ENCODE peak calls at places on chromosomes 7 and 10, in five cellular contexts. O is PC-9, K is breast epithelium, S is stomach, B is HCT116. E is an unnamed sample. For H3K27me3 and H3K9me3, the result is how much of the 10 kb centered on the place peaks cover.

GRCh38 chr7:132275811-132276210 is 300.5 kb downstream of the PLXNA4 start:
- DNase-seq in O (no peak), B (no peak), K (no peak), S (no peak), E (no peak)

GRCh38 chr7:8117195-8117594 is 144.8 kb downstream of the ICA1 start:
- DNase-seq in O (no peak), S (no peak), K (no peak), B (no peak), E (no peak)

GRCh38 chr7:127501817-127502216 is 83.6 kb downstream of the GCC1 start:
- DNase-seq in O (no peak), B (no peak), K (no peak), S (no peak), E (no peak)

GRCh38 chr7:2802504-2803341 is 41.4 kb downstream of the GNA12 start:
- DNase-seq in O (peak), B (no peak), S (no peak), K (no peak), E (peak)

GRCh38 chr10:33196710-33197406 is 137.6 kb downstream of the NRP1 start:
- DNase-seq in K (no peak), S (peak), B (no peak), O (no peak), E (peak)

GRCh38 chr7:80879849-80880248 is 39.0 kb downstream of the SEMA3C start:
- DNase-seq in B (no peak), K (no peak), O (no peak), S (no peak), E (no peak)

GRCh38 chr7:19567011-19567410 is 141.8 kb downstream of the POLR1F start:
- DNase-seq in O (no peak), S (no peak), B (no peak), K (no peak), E (no peak)

GRCh38 chr7:151247611-151248176 is 800 bp downstream of the SMARCD3 start:
- DNase-seq in B (no peak), O (no peak), S (no peak), K (no peak), E (no peak)

GRCh38 chr7:50533849-50534248 is 31.4 kb downstream of the DDC start:
- DNase-seq in K (no peak), B (no peak), O (no peak), S (no peak), E (no peak)

GRCh38 chr7:106309352-106309751 is 24.6 kb upstream of the NAMPT start:
- DNase-seq in K (no peak), B (no peak), O (no peak), S (no peak), E (no peak)

GRCh38 chr7:468681-469590 is 50.7 kb downstream of the PDGFA start:
- DNase-seq in S (peak), K (no peak), B (no peak), O (no peak), E (peak)

GRCh38 chr7:24476227-24476626 is 97.0 kb upstream of the PALS2 start:
- DNase-seq in B (no peak), O (no peak), K (no peak), S (no peak), E (no peak)

GRCh38 chr10:73906524-73907447 is 4.1 kb upstream of the PLAU start:
- DNase-seq in K (no peak), B (peak), O (peak), S (no peak), E (no peak)

GRCh38 chr7:106419455-106420182 is 134.8 kb upstream of the NAMPT start:
- DNase-seq in K (no peak), O (no peak), S (no peak), B (no peak), E (no peak)

GRCh38 chr7:43534110-43534509 is 48.8 kb upstream of the STK17A start:
- DNase-seq in S (no peak), O (no peak), B (no peak), K (no peak), E (no peak)

GRCh38 chr10:17835688-17836087 is 26.5 kb downstream of the MRC1 start:
- DNase-seq in O (peak), B (peak), S (no peak), K (no peak), E (no peak)

GRCh38 chr10:71623098-71623985 is 96.2 kb downstream of the C10orf105 start:
- DNase-seq in S (no peak), K (no peak), O (no peak), B (no peak), E (no peak)

GRCh38 chr10:1316107-1316805 is 260.1 kb downstream of the WDR37 start:
- DNase-seq in S (no peak), K (no peak), B (no peak), O (no peak), E (no peak)

GRCh38 chr10:21524526-21525366 is 736 bp downstream of the SKIDA1 start:
- DNase-seq in B (no peak), K (no peak), S (no peak), O (no peak), E (no peak)

GRCh38 chr10:119567978-119568377 is 25.5 kb upstream of the RGS10 start:
- DNase-seq in O (no peak), K (no peak), B (no peak), S (no peak), E (no peak)

GRCh38 chr10:103605359-103606156 is 112.1 kb downstream of the NEURL1 start:
- DNase-seq in K (no peak), S (peak), O (no peak), B (peak), E (no peak)

GRCh38 chr7:235576-236395 is 43.4 kb downstream of the FAM20C start:
- DNase-seq in K (no peak), O (peak), B (no peak), S (peak), E (peak)

GRCh38 chr7:47827321-47827720 is 120.9 kb downstream of the PKD1L1 start:
- DNase-seq in O (no peak), B (no peak), K (no peak), S (no peak), E (no peak)

GRCh38 chr10:19049577-19049976 is 976 bp downstream of the MALRD1 start:
- DNase-seq in S (no peak), K (no peak), O (no peak), B (no peak), E (no peak)

GRCh38 chr7:105675873-105676484 is 94.7 kb upstream of the EFCAB10 start:
- DNase-seq in B (no peak), S (peak), K (no peak), O (no peak), E (peak)

GRCh38 chr7:136652635-136653370 is 215.6 kb upstream of the CHRM2 start:
- DNase-seq in K (no peak), B (no peak), O (no peak), S (no peak), E (no peak)

GRCh38 chr10:61899045-61899444 is 2.5 kb upstream of the ARID5B start:
- DNase-seq in B (no peak), O (peak), K (no peak), S (no peak), E (no peak)

GRCh38 chr10:52757777-52758176 is 14.8 kb downstream of the MBL2 start:
- DNase-seq in K (no peak), O (no peak), B (no peak), S (no peak), E (no peak)

GRCh38 chr10:71697938-71698709 is 21.5 kb downstream of the C10orf105 start:
- DNase-seq in K (no peak), S (no peak), O (no peak), B (no peak), E (no peak)

GRCh38 chr10:21904930-21905329 is 98.6 kb downstream of the DNAJC1 start:
- DNase-seq in K (no peak), O (no peak), B (no peak), S (no peak), E (no peak)

GRCh38 chr10:132395704-132396494 is 1.1 kb upstream of the PWWP2B start:
- DNase-seq in B (no peak), O (no peak), S (peak), K (peak), E (peak)

GRCh38 chr7:157004050-157004838 is 6.2 kb downstream of the MNX1 start:
- DNase-seq in O (no peak), S (no peak), K (no peak), B (no peak), E (no peak)
- H3K27me3 ChIP-seq in O (under half), S (half or more), K (under half), B (under half), E (half or more)

GRCh38 chr7:9889557-9889956 is 1084.1 kb upstream of the PHF14 start:
- DNase-seq in O (no peak), B (no peak), S (no peak), K (no peak), E (peak)
- H3K9me3 ChIP-seq in O (under half), B (under half), S (under half), K (under half), E (under half)

DNA sequence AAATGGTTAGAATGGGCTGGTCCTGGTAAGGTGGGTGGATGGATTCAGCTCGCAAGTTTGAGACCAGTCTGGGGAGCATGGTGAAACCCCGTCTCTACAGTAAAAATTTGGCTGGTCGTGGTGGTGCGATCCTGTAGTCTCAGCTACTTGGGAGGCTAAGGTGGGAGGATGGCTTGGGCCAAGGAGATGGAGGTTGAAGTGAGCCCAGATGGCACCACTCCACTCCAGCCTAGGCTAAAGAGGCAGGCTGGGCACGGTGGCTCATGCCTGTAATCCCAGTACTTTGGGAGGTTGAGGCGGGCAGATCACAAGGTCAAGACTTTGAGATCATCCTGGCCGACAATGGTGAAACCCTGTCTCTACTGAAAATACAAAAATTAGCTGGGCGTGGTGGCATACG is 15.3 kb downstream of the IFT22 start:
- DNase-seq in O (no peak), S (no peak), B (no peak), K (no peak), E (no peak)
- H3K27me3 ChIP-seq in O (under half), S (under half), B (under half), K (under half), E (under half)

GRCh38 chr7:134927723-134928122 is 58.6 kb upstream of the AGBL3 start:
- DNase-seq in B (no peak), O (no peak), K (no peak), S (no peak), E (no peak)
- H3K9me3 ChIP-seq in B (under half), O (under half), K (under half), S (under half), E (under half)

GRCh38 chr10:118547282-118547681 is 48.2 kb downstream of the PRLHR start:
- DNase-seq in B (no peak), O (no peak), K (no peak), S (no peak), E (no peak)
- H3K27me3 ChIP-seq in B (under half), O (under half), K (under half), S (under half), E (under half)

GRCh38 chr7:158126661-158127060 is 461.0 kb downstream of the PTPRN2 start:
- DNase-seq in O (no peak), K (no peak), S (no peak), B (no peak), E (no peak)

GRCh38 chr7:158123753-158124152 is 463.9 kb downstream of the PTPRN2 start:
- DNase-seq in S (peak), K (no peak), O (no peak), B (no peak), E (no peak)

GRCh38 chr7:158124671-158125079 is 462.9 kb downstream of the PTPRN2 start:
- DNase-seq in S (peak), B (no peak), K (no peak), O (no peak), E (no peak)

GRCh38 chr7:158125721-158126120 is 461.9 kb downstream of the PTPRN2 start:
- DNase-seq in K (no peak), O (no peak), S (no peak), B (no peak), E (no peak)

GRCh38 chr7:158125091-158125490 is 462.5 kb downstream of the PTPRN2 start:
- DNase-seq in S (peak), O (no peak), K (no peak), B (no peak), E (no peak)
- H3K9me3 ChIP-seq in S (under half), O (under half), K (under half), B (under half), E (under half)

GRCh38 chr7:108459922-108460551 is 3.8 kb upstream of the NRCAM start:
- DNase-seq in S (no peak), K (no peak), B (peak), O (no peak), E (no peak)

GRCh38 chr7:108455524-108455832 is 758 bp downstream of the NRCAM start:
- DNase-seq in B (no peak), S (no peak), O (no peak), K (no peak), E (no peak)

GRCh38 chr7:108456845-108457540 is 757 bp upstream of the NRCAM start:
- DNase-seq in S (no peak), B (no peak), O (no peak), K (no peak), E (no peak)

GRCh38 chr7:108455833-108456677 is at the start of gene NRCAM:
- DNase-seq in O (peak), B (no peak), K (no peak), S (peak), E (peak)

DNA sequence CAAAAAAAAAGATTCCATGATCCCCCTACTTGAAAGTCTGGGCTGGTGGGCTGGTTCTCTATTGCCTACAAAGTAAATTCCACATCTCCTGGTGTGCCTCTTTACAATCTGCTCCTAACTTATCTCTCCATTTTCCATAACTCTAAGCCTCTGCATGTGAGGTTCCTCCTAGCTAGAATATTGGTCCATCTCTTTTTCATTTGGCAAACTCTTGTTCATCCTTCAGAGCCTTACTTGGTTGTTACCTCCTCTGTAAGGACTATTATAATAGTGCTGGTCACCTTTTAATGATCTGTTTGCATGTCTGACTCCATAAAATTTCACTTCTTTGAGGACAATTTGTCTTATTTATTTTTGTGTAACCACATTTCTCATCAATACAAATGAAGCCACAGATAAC is 1.6 kb upstream of the NRCAM start:
- DNase-seq in K (no peak), S (no peak), B (no peak), O (no peak), E (no peak)
- H3K27me3 ChIP-seq in K (under half), S (under half), B (under half), O (under half), E (under half)

GRCh38 chr7:27243340-27244163 is 950 bp downstream of the EVX1 start:
- DNase-seq in S (no peak), B (no peak), O (no peak), K (no peak), E (no peak)

GRCh38 chr7:27242046-27242579 is 489 bp upstream of the EVX1 start:
- DNase-seq in K (no peak), B (no peak), S (no peak), O (no peak), E (no peak)

GRCh38 chr7:27239780-27240731 is 2.5 kb upstream of the EVX1 start:
- DNase-seq in B (no peak), S (no peak), O (no peak), K (no peak), E (no peak)

GRCh38 chr7:27242580-27243339 is at the start of gene EVX1:
- DNase-seq in K (no peak), S (no peak), B (no peak), O (no peak), E (no peak)

GRCh38 chr7:27241189-27242045 is 1.2 kb upstream of the EVX1 start:
- DNase-seq in K (no peak), O (no peak), S (no peak), B (no peak), E (no peak)
- H3K9me3 ChIP-seq in K (under half), O (under half), S (under half), B (under half), E (under half)

DNA sequence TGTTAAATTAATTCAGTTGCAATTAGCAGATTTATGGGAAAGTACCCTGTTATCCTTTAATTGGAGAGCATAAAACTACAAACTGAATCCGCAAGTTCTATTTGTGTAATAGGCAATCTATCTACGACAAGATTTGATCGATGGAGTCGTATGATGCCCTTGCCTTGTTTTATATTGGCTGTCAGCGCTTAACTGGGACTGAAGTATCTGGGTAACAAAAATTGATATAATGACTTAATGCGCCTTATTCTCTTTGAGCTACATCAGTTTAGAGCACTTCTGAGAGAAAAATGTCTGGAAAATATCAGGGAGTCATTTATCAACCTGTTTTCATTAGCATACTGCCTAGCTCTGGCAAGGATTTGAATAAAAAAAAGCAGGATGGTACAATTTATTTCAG is 262.0 kb downstream of the LRMDA start:
- DNase-seq in O (no peak), S (no peak), K (no peak), B (no peak), E (no peak)
- H3K27me3 ChIP-seq in O (under half), S (under half), K (under half), B (under half), E (under half)